ENCODE peak calls at places on chromosomes 5 and 9, in four cellular contexts. J is activated CD4-positive, alpha-beta T cell treated with anti-CD3 and anti-CD28 coated beads, Interleukin-2, amount 50 U/mL, for 48 hours; C is MV-4-11; R is stimulated activated CD4-positive, alpha-beta T cell treated with anti-CD3 and anti-CD28 coated beads, Interleukin-1b, Interleukin-23, amount 100 ng/mL, for 24 hours. H is an unnamed sample.

GRCh38 chr5:31149072-31149471 is 44.4 kb upstream of the CDH6 start:
- DNase-seq in J (no peak), C (peak), R (no peak), H (no peak)

GRCh38 chr9:94018628-94019027 is 63.5 kb upstream of the BARX1 start:
- DNase-seq in J (no peak), C (peak), R (no peak), H (no peak)

GRCh38 chr5:67266654-67267350 is 70.2 kb upstream of the CD180 start:
- DNase-seq in J (no peak), C (no peak), R (no peak), H (no peak)

GRCh38 chr9:21030389-21031035 is 928 bp downstream of the HACD4 start:
- DNase-seq in J (peak), C (peak), R (no peak), H (no peak)

GRCh38 chr5:94632024-94632423 is 13.6 kb downstream of the SLF1 start:
- DNase-seq in J (no peak), C (peak), R (no peak), H (no peak)

GRCh38 chr9:121326130-121326838 is 43.8 kb downstream of the STOM start:
- DNase-seq in J (no peak), C (no peak), R (no peak), H (peak)

GRCh38 chr5:169917425-169917824 is 62.9 kb downstream of the INSYN2B start:
- DNase-seq in J (no peak), C (no peak), R (no peak), H (no peak)

GRCh38 chr9:98312365-98312764 is 56.9 kb upstream of the TBC1D2 start:
- DNase-seq in J (no peak), C (no peak), R (no peak), H (no peak)

GRCh38 chr9:22084336-22085035 is 75.4 kb upstream of the CDKN2B start:
- DNase-seq in J (no peak), C (peak), R (no peak), H (peak)

GRCh38 chr9:74379718-74380117 is 117.4 kb upstream of the RORB start:
- DNase-seq in J (peak), C (no peak), R (no peak), H (no peak)

GRCh38 chr5:109089191-109089590 is 320.6 kb downstream of the PJA2 start:
- DNase-seq in J (no peak), C (no peak), R (no peak), H (no peak)

GRCh38 chr5:123125172-123125508 is 36.1 kb downstream of the PRDM6 start:
- DNase-seq in J (no peak), C (peak), R (no peak), H (no peak)

GRCh38 chr5:159203351-159203750 is 6.0 kb downstream of the RNF145 start:
- DNase-seq in J (no peak), C (no peak), R (no peak), H (no peak)

GRCh38 chr9:86788456-86788855 is 158.8 kb downstream of the GAS1 start:
- DNase-seq in J (no peak), C (no peak), R (no peak), H (no peak)

GRCh38 chr5:6904822-6905221 is 191.6 kb downstream of the TENT4A start:
- DNase-seq in J (no peak), C (no peak), R (no peak), H (no peak)

GRCh38 chr9:91935066-91935729 is 14.8 kb downstream of the ROR2 start:
- DNase-seq in J (no peak), C (no peak), R (no peak), H (no peak)

GRCh38 chr9:89699646-89700045 is 94.8 kb downstream of the GADD45G start:
- DNase-seq in J (no peak), C (no peak), R (no peak), H (no peak)

GRCh38 chr5:103929310-103930003 is 366.9 kb upstream of the NUDT12 start:
- DNase-seq in J (no peak), C (peak), R (no peak), H (no peak)

GRCh38 chr5:163504091-163504931 is 1.1 kb upstream of the MAT2B start:
- DNase-seq in J (peak), C (peak), R (no peak), H (no peak)

GRCh38 chr5:170436335-170436734 is 47.2 kb upstream of the KCNMB1 start:
- DNase-seq in J (no peak), C (no peak), R (no peak), H (no peak)

GRCh38 chr9:36456480-36457115 is 56.5 kb upstream of the RNF38 start:
- DNase-seq in J (no peak), C (no peak), R (no peak), H (no peak)

GRCh38 chr9:14238044-14238443 is 75.9 kb downstream of the NFIB start:
- DNase-seq in J (no peak), C (no peak), R (no peak), H (peak)

GRCh38 chr5:156819967-156820581 is 30.0 kb upstream of the PPP1R2B start:
- DNase-seq in J (no peak), C (no peak), R (no peak), H (no peak)

GRCh38 chr5:121968910-121969607 is 7.3 kb downstream of the SRFBP1 start:
- DNase-seq in J (no peak), C (no peak), R (no peak), H (peak)

GRCh38 chr9:125241863-125242739 is 958 bp upstream of the HSPA5 start:
- DNase-seq in J (no peak), C (peak), R (no peak), H (no peak)

GRCh38 chr9:38235244-38235643 is 157.3 kb upstream of the ALDH1B1 start:
- DNase-seq in J (no peak), C (no peak), R (no peak), H (no peak)

GRCh38 chr5:50415912-50416311 is 25.2 kb downstream of the EMB start:
- DNase-seq in J (no peak), C (no peak), R (no peak), H (no peak)

GRCh38 chr9:34562136-34562745 is 27.3 kb downstream of the CNTFR start:
- DNase-seq in J (peak), C (no peak), R (no peak), H (no peak)

GRCh38 chr9:105204416-105204815 is 40.0 kb upstream of the SLC44A1 start:
- DNase-seq in J (no peak), C (no peak), R (no peak), H (no peak)

GRCh38 chr5:31853398-31854135 is 214.6 kb downstream of the PDZD2 start:
- DNase-seq in J (no peak), C (no peak), R (no peak), H (no peak)

GRCh38 chr9:131323629-131324028 is 34.1 kb downstream of the PLPP7 start:
- DNase-seq in J (no peak), C (no peak), R (no peak), H (no peak)

GRCh38 chr5:151155149-151155776 is 2.3 kb downstream of the ANXA6 start:
- DNase-seq in J (peak), C (peak), R (no peak), H (no peak)

GRCh38 chr5:41869150-41869738 is 981 bp downstream of the OXCT1 start:
- DNase-seq in J (no peak), C (no peak), R (no peak), H (no peak)

GRCh38 chr5:134586866-134587524 is 45.6 kb downstream of the SAR1B start:
- DNase-seq in J (peak), C (peak), R (peak), H (no peak)